ENCODE peak calls at places on chromosomes 7 and 10, in six cellular contexts. One of them, this sample, is unnamed.

GRCh38 chr7:121798896-121799295 is 74.1 kb upstream of the PTPRZ1 start:
- DNase-seq in ovary: no peak
- DNase-seq in lower leg skin: no peak
- DNase-seq in Peyer's patch: no peak
- DNase-seq in suprapubic skin: no peak
- DNase-seq in endothelial cell of umbilical vein: no peak
- DNase-seq in this sample: no peak

GRCh38 chr10:13272164-13272571 is 27.7 kb downstream of the PHYH start:
- DNase-seq in ovary: peak; percentile 72
- DNase-seq in lower leg skin: peak; percentile 16
- DNase-seq in Peyer's patch: peak; percentile 49
- DNase-seq in suprapubic skin: peak; percentile 81
- DNase-seq in endothelial cell of umbilical vein: no peak
- DNase-seq in this sample: peak; percentile 89

GRCh38 chr7:880450-880849 is 4.1 kb downstream of the GET4 start:
- DNase-seq in ovary: no peak
- DNase-seq in lower leg skin: no peak
- DNase-seq in Peyer's patch: no peak
- DNase-seq in suprapubic skin: no peak
- DNase-seq in endothelial cell of umbilical vein: no peak
- DNase-seq in this sample: peak; percentile 49

GRCh38 chr10:97099868-97100267 is 85.9 kb downstream of the SLIT1 start:
- DNase-seq in ovary: no peak
- DNase-seq in lower leg skin: no peak
- DNase-seq in Peyer's patch: no peak
- DNase-seq in suprapubic skin: no peak
- DNase-seq in endothelial cell of umbilical vein: no peak
- DNase-seq in this sample: no peak

GRCh38 chr10:10792681-10793080 is 225.0 kb upstream of the CELF2 start:
- DNase-seq in ovary: no peak
- DNase-seq in lower leg skin: no peak
- DNase-seq in Peyer's patch: no peak
- DNase-seq in suprapubic skin: no peak
- DNase-seq in endothelial cell of umbilical vein: peak; percentile 89
- DNase-seq in this sample: no peak

GRCh38 chr10:95741807-95742528 is 14.0 kb upstream of the ENTPD1 start:
- DNase-seq in ovary: peak; percentile 23
- DNase-seq in lower leg skin: no peak
- DNase-seq in Peyer's patch: peak; percentile 67
- DNase-seq in suprapubic skin: no peak
- DNase-seq in endothelial cell of umbilical vein: peak; percentile 98
- DNase-seq in this sample: no peak

GRCh38 chr7:55157347-55158105 is 138.7 kb downstream of the EGFR start:
- DNase-seq in ovary: peak; percentile 56
- DNase-seq in lower leg skin: no peak
- DNase-seq in Peyer's patch: no peak
- DNase-seq in suprapubic skin: no peak
- DNase-seq in endothelial cell of umbilical vein: no peak
- DNase-seq in this sample: no peak

GRCh38 chr10:61896854-61897661 is 4.4 kb upstream of the ARID5B start:
- DNase-seq in ovary: peak; percentile 49
- DNase-seq in lower leg skin: peak; percentile 67
- DNase-seq in Peyer's patch: peak; percentile 84
- DNase-seq in suprapubic skin: no peak
- DNase-seq in endothelial cell of umbilical vein: peak; percentile 59
- DNase-seq in this sample: peak; percentile 75

GRCh38 chr10:102714621-102715455 is at the start of gene SFXN2:
- DNase-seq in ovary: no peak
- DNase-seq in lower leg skin: no peak
- DNase-seq in Peyer's patch: peak; percentile 44
- DNase-seq in suprapubic skin: no peak
- DNase-seq in endothelial cell of umbilical vein: no peak
- DNase-seq in this sample: peak; percentile 69

GRCh38 chr7:15462721-15463389 is 99.0 kb downstream of the AGMO start:
- DNase-seq in ovary: no peak
- DNase-seq in lower leg skin: no peak
- DNase-seq in Peyer's patch: no peak
- DNase-seq in suprapubic skin: no peak
- DNase-seq in endothelial cell of umbilical vein: peak; percentile 56
- DNase-seq in this sample: no peak

GRCh38 chr10:68296833-68297232 is 35.0 kb upstream of the HNRNPH3 start:
- DNase-seq in ovary: no peak
- DNase-seq in lower leg skin: no peak
- DNase-seq in Peyer's patch: no peak
- DNase-seq in suprapubic skin: no peak
- DNase-seq in endothelial cell of umbilical vein: no peak
- DNase-seq in this sample: no peak

GRCh38 chr7:158246960-158247673 is 340.5 kb downstream of the PTPRN2 start:
- DNase-seq in ovary: no peak
- DNase-seq in lower leg skin: peak; percentile 2
- DNase-seq in Peyer's patch: no peak
- DNase-seq in suprapubic skin: peak; percentile 67
- DNase-seq in endothelial cell of umbilical vein: no peak
- DNase-seq in this sample: no peak

GRCh38 chr10:132096223-132096622 is 30.5 kb downstream of the JAKMIP3 start:
- DNase-seq in ovary: no peak
- DNase-seq in lower leg skin: no peak
- DNase-seq in Peyer's patch: no peak
- DNase-seq in suprapubic skin: no peak
- DNase-seq in endothelial cell of umbilical vein: no peak
- DNase-seq in this sample: no peak

GRCh38 chr7:96837583-96837982 is 127.9 kb upstream of the SEM1 start:
- DNase-seq in ovary: no peak
- DNase-seq in lower leg skin: no peak
- DNase-seq in Peyer's patch: no peak
- DNase-seq in suprapubic skin: no peak
- DNase-seq in endothelial cell of umbilical vein: no peak
- DNase-seq in this sample: no peak

GRCh38 chr10:1155791-1156615 is 99.8 kb downstream of the WDR37 start:
- DNase-seq in ovary: no peak
- DNase-seq in lower leg skin: no peak
- DNase-seq in Peyer's patch: peak; percentile 26
- DNase-seq in suprapubic skin: no peak
- DNase-seq in endothelial cell of umbilical vein: no peak
- DNase-seq in this sample: no peak

GRCh38 chr7:97971990-97972943 is 17.7 kb downstream of the OCM2 start:
- DNase-seq in ovary: peak; percentile 57
- DNase-seq in lower leg skin: peak; percentile 70
- DNase-seq in Peyer's patch: peak; percentile 92
- DNase-seq in suprapubic skin: peak; percentile 91
- DNase-seq in endothelial cell of umbilical vein: peak; percentile 44
- DNase-seq in this sample: peak; percentile 84
- TF ChIP-seq POLR2A in ovary: no peak
- TF ChIP-seq POLR2A in lower leg skin: no peak
- TF ChIP-seq POLR2A in Peyer's patch: no peak
- TF ChIP-seq POLR2A in suprapubic skin: no peak
- TF ChIP-seq POLR2A in endothelial cell of umbilical vein: peak; percentile 46
- TF ChIP-seq POLR2A in this sample: peak; percentile 51

GRCh38 chr7:26155531-26156375 is 3.8 kb downstream of the NFE2L3 start:
- DNase-seq in ovary: no peak
- DNase-seq in lower leg skin: no peak
- DNase-seq in Peyer's patch: no peak
- DNase-seq in suprapubic skin: peak; percentile 11
- DNase-seq in endothelial cell of umbilical vein: peak; percentile 68
- DNase-seq in this sample: no peak

GRCh38 chr7:26151650-26151952 is 397 bp upstream of the NFE2L3 start:
- DNase-seq in ovary: no peak
- DNase-seq in lower leg skin: no peak
- DNase-seq in Peyer's patch: no peak
- DNase-seq in suprapubic skin: no peak
- DNase-seq in endothelial cell of umbilical vein: no peak
- DNase-seq in this sample: no peak

GRCh38 chr7:26153246-26153822 is 1.3 kb downstream of the NFE2L3 start:
- DNase-seq in ovary: no peak
- DNase-seq in lower leg skin: no peak
- DNase-seq in Peyer's patch: peak; percentile 58
- DNase-seq in suprapubic skin: peak; percentile 54
- DNase-seq in endothelial cell of umbilical vein: peak; percentile 29
- DNase-seq in this sample: no peak

GRCh38 chr7:26151953-26152781 is at the start of gene NFE2L3:
- DNase-seq in ovary: peak; percentile 22
- DNase-seq in lower leg skin: peak; percentile 64
- DNase-seq in Peyer's patch: peak; percentile 95
- DNase-seq in suprapubic skin: peak; percentile 77
- DNase-seq in endothelial cell of umbilical vein: peak; percentile 77
- DNase-seq in this sample: peak; percentile 65

GRCh38 chr7:26153823-26154783 is 2.1 kb downstream of the NFE2L3 start:
- DNase-seq in ovary: no peak
- DNase-seq in lower leg skin: peak; percentile 36
- DNase-seq in Peyer's patch: peak; percentile 82
- DNase-seq in suprapubic skin: peak; percentile 67
- DNase-seq in endothelial cell of umbilical vein: peak; percentile 79
- DNase-seq in this sample: no peak
- TF ChIP-seq POLR2A in ovary: no peak
- TF ChIP-seq POLR2A in lower leg skin: no peak
- TF ChIP-seq POLR2A in Peyer's patch: peak; percentile 15
- TF ChIP-seq POLR2A in suprapubic skin: no peak
- TF ChIP-seq POLR2A in endothelial cell of umbilical vein: peak; percentile 39
- TF ChIP-seq POLR2A in this sample: no peak

GRCh38 chr7:7182156-7183060 is at the start of gene C1GALT1:
- DNase-seq in ovary: peak; percentile 97
- DNase-seq in lower leg skin: peak; percentile 95
- DNase-seq in Peyer's patch: peak; percentile 99
- DNase-seq in suprapubic skin: peak; percentile 97
- DNase-seq in endothelial cell of umbilical vein: peak; percentile 99
- DNase-seq in this sample: peak; percentile 99
- TF ChIP-seq POLR2A in ovary: peak; percentile 64
- TF ChIP-seq POLR2A in lower leg skin: no peak
- TF ChIP-seq POLR2A in Peyer's patch: peak; percentile 68
- TF ChIP-seq POLR2A in suprapubic skin: no peak
- TF ChIP-seq POLR2A in endothelial cell of umbilical vein: peak; percentile 94
- TF ChIP-seq POLR2A in this sample: peak; percentile 96

GRCh38 chr10:6144609-6145413 is 56.0 kb downstream of the RBM17 start:
- DNase-seq in ovary: peak; percentile 90
- DNase-seq in lower leg skin: peak; percentile 88
- DNase-seq in Peyer's patch: peak; percentile 97
- DNase-seq in suprapubic skin: peak; percentile 94
- DNase-seq in endothelial cell of umbilical vein: peak; percentile 84
- DNase-seq in this sample: peak; percentile 95
- TF ChIP-seq POLR2A in ovary: peak; percentile 67
- TF ChIP-seq POLR2A in lower leg skin: no peak
- TF ChIP-seq POLR2A in Peyer's patch: peak; percentile 69
- TF ChIP-seq POLR2A in suprapubic skin: no peak
- TF ChIP-seq POLR2A in endothelial cell of umbilical vein: peak; percentile 82
- TF ChIP-seq POLR2A in this sample: peak; percentile 82

DNA sequence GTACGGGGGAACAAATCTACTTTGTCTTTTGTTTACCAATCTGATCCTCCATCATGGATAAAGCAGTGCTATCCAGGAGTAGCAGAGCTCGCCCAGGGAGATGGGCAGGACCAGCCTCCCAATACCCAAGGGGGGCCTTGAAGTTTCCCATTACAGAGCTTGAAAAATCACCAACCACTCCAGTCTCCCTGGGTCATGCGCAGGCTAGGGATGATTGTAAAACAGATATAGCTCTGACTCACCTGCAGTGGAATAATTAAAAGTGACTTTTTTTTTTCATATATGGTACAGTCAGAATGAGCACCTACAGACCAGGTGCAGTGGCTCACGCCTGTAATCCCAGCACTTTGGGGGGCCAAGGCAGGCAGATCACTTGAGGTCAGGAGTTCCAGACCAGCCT is 204.6 kb upstream of the PLXNA4 start:
- DNase-seq in ovary: no peak
- DNase-seq in lower leg skin: no peak
- DNase-seq in Peyer's patch: no peak
- DNase-seq in suprapubic skin: no peak
- DNase-seq in endothelial cell of umbilical vein: no peak
- DNase-seq in this sample: no peak
- TF ChIP-seq POLR2A in ovary: no peak
- TF ChIP-seq POLR2A in lower leg skin: no peak
- TF ChIP-seq POLR2A in Peyer's patch: no peak
- TF ChIP-seq POLR2A in suprapubic skin: no peak
- TF ChIP-seq POLR2A in endothelial cell of umbilical vein: no peak
- TF ChIP-seq POLR2A in this sample: no peak

GRCh38 chr10:70905071-70906021 is 17.0 kb upstream of the PCBD1 start:
- DNase-seq in ovary: no peak
- DNase-seq in lower leg skin: no peak
- DNase-seq in Peyer's patch: peak; percentile 35
- DNase-seq in suprapubic skin: peak; percentile 61
- DNase-seq in endothelial cell of umbilical vein: no peak
- DNase-seq in this sample: no peak
- TF ChIP-seq POLR2A in ovary: no peak
- TF ChIP-seq POLR2A in lower leg skin: no peak
- TF ChIP-seq POLR2A in Peyer's patch: no peak
- TF ChIP-seq POLR2A in suprapubic skin: no peak
- TF ChIP-seq POLR2A in endothelial cell of umbilical vein: no peak
- TF ChIP-seq POLR2A in this sample: no peak

GRCh38 chr10:86966008-86966654 is 2.2 kb upstream of the ADIRF start:
- DNase-seq in ovary: no peak
- DNase-seq in lower leg skin: no peak
- DNase-seq in Peyer's patch: peak; percentile 34
- DNase-seq in suprapubic skin: peak; percentile 31
- DNase-seq in endothelial cell of umbilical vein: no peak
- DNase-seq in this sample: peak; percentile 9
- TF ChIP-seq POLR2A in ovary: no peak
- TF ChIP-seq POLR2A in lower leg skin: no peak
- TF ChIP-seq POLR2A in Peyer's patch: no peak
- TF ChIP-seq POLR2A in suprapubic skin: no peak
- TF ChIP-seq POLR2A in endothelial cell of umbilical vein: no peak
- TF ChIP-seq POLR2A in this sample: no peak

This sample was measured in right lobe of liver.